ENCODE peak calls at places on chromosomes 5 and 9, in four cellular contexts. M is H9, T is RPMI8226, H is right atrium auricular region. J is an unnamed sample.
A peak's percentile ranks its signal among the peaks of the same experiment; 100 is the strongest.

GRCh38 chr9:110545705-110546104 is 33.8 kb downstream of the SVEP1 start:
- DNase-seq in M (no peak), T (no peak), H (no peak), J (no peak)

GRCh38 chr5:143086851-143087637 is 316.4 kb downstream of the NR3C1 start:
- DNase-seq in M (no peak), T (no peak), H (no peak), J (peak; percentile 79)

GRCh38 chr9:107638496-107638895 is 148.9 kb upstream of the KLF4 start:
- DNase-seq in M (no peak), T (no peak), H (no peak), J (no peak)

GRCh38 chr5:172546196-172546595 is 91.9 kb upstream of the SH3PXD2B start:
- DNase-seq in M (no peak), T (no peak), H (no peak), J (no peak)

GRCh38 chr5:180121799-180122198 is 50.2 kb upstream of the RNF130 start:
- DNase-seq in M (no peak), T (no peak), H (no peak), J (no peak)

GRCh38 chr5:95486185-95486584 is 68.6 kb downstream of the SKIC3 start:
- DNase-seq in M (peak; percentile 38), T (no peak), H (no peak), J (no peak)

GRCh38 chr9:136303825-136304416 is at the start of gene CCDC187:
- DNase-seq in M (no peak), T (peak; percentile 59), H (no peak), J (no peak)

GRCh38 chr5:115586525-115587146 is 15.6 kb downstream of the TICAM2 start:
- DNase-seq in M (no peak), T (peak; percentile 34), H (no peak), J (no peak)

GRCh38 chr5:98757978-98758377 is 15.5 kb upstream of the RGMB start:
- DNase-seq in M (no peak), T (no peak), H (no peak), J (no peak)